ENCODE peak calls at places on chromosomes 3 and 15, in five cellular contexts. P is neural progenitor cell; M is stimulated activated CD4-positive, alpha-beta T cell treated with anti-CD3 and anti-CD28 coated beads, TNF-alpha, amount 100 ng/mL, for 24 hours; L is EH; W is mesenteric fat pad. G is an unnamed sample.

GRCh38 chr3:150385296-150386242 is 22.5 kb upstream of the TSC22D2 start:
- DNase-seq in P (no peak), M (peak; percentile 1), W (no peak), L (peak; percentile 8), G (no peak)

GRCh38 chr3:191774485-191774884 is 313.5 kb downstream of the PYDC2 start:
- DNase-seq in W (no peak), P (no peak), M (no peak), L (peak; percentile 57), G (no peak)

GRCh38 chr3:41260063-41260450 is 60.8 kb downstream of the CTNNB1 start:
- DNase-seq in W (no peak), M (no peak), P (no peak), L (no peak), G (no peak)

GRCh38 chr15:36291501-36291900 is 287.9 kb upstream of the CDIN1 start:
- DNase-seq in W (no peak), M (no peak), L (no peak), P (no peak), G (no peak)

GRCh38 chr3:38004415-38005075 is 14.0 kb downstream of the VILL start:
- DNase-seq in P (peak; percentile 72), L (peak; percentile 69), M (peak; percentile 42), W (no peak), G (peak; percentile 85)

GRCh38 chr3:132645058-132645457 is 14.6 kb downstream of the ACAD11 start:
- DNase-seq in M (no peak), L (no peak), W (no peak), P (no peak), G (no peak)

GRCh38 chr3:153138267-153139210 is 23.5 kb upstream of the RAP2B start:
- DNase-seq in P (no peak), L (peak; percentile 93), W (no peak), M (peak; percentile 67), G (no peak)

GRCh38 chr3:56813656-56813965 is 11.9 kb upstream of the ARHGEF3 start:
- DNase-seq in W (no peak), L (no peak), P (no peak), M (no peak), G (peak; percentile 53)

GRCh38 chr3:4680227-4680691 is 187.1 kb downstream of the ITPR1 start:
- DNase-seq in P (no peak), L (no peak), M (no peak), W (no peak), G (peak; percentile 50)

GRCh38 chr15:38660726-38661125 is 96.1 kb upstream of the RASGRP1 start:
- DNase-seq in P (no peak), L (no peak), M (no peak), W (no peak), G (no peak)

GRCh38 chr3:69646287-69647067 is 92.8 kb upstream of the MITF start:
- DNase-seq in L (no peak), P (no peak), W (no peak), M (no peak), G (peak; percentile 31)

GRCh38 chr3:111047053-111047452 is 24.6 kb upstream of the NECTIN3 start:
- DNase-seq in L (no peak), M (no peak), W (no peak), P (no peak), G (no peak)